ENCODE peak calls at places on chromosome 11, in ten cellular contexts. W is stimulated activated naive CD8-positive, alpha-beta T cell treated with anti-CD3 and anti-CD28 coated beads, Interleukin-15, amount 100 ng/mL, for 72 hours; L is tibial artery; M is NCI-H510A treated with DMSO at 0.1 percent for 48 hours; A is NCI-H2171; I is Karpas-422; Y is HFFc6; D is pons; F is NCI-H460; T is Calu3. S is an unnamed sample.

GRCh38 chr11:75260396-75260795 is 19.8 kb downstream of the TPBGL start:
- DNase-seq in Y (no peak), L (no peak), W (no peak), F (no peak), A (no peak), M (no peak), T (no peak), D (no peak), I (no peak), S (no peak)

GRCh38 chr11:129280027-129280811 is 88.1 kb upstream of the ARHGAP32 start:
- DNase-seq in Y (peak), F (no peak), D (no peak), A (no peak), W (peak), L (no peak), M (peak), I (no peak), T (no peak), S (no peak)

GRCh38 chr11:128745296-128746183 is 51.7 kb downstream of the FLI1 start:
- DNase-seq in W (no peak), L (no peak), I (no peak), Y (peak), F (no peak), D (no peak), A (no peak), M (no peak), T (no peak), S (no peak)

GRCh38 chr11:103619938-103620337 is 416.5 kb upstream of the DDI1 start:
- DNase-seq in F (no peak), L (no peak), M (peak), W (no peak), I (no peak), Y (no peak), T (no peak), D (no peak), A (no peak), S (no peak)

GRCh38 chr11:1937616-1938342 is 9.4 kb upstream of the MRPL23 start:
- DNase-seq in F (no peak), D (no peak), T (no peak), M (no peak), L (no peak), W (no peak), A (no peak), Y (no peak), I (no peak), S (no peak)

GRCh38 chr11:2290351-2290841 is 11.3 kb downstream of the C11orf21 start:
- DNase-seq in A (no peak), T (no peak), F (no peak), L (peak), M (no peak), Y (no peak), I (no peak), W (peak), D (no peak), S (no peak)

GRCh38 chr11:12200359-12201015 is 90.1 kb downstream of the MICAL2 start:
- DNase-seq in W (no peak), L (peak), D (no peak), F (no peak), I (no peak), A (no peak), T (no peak), Y (peak), M (no peak), S (no peak)

GRCh38 chr11:73420136-73420535 is 43.9 kb downstream of the RELT start:
- DNase-seq in I (no peak), T (no peak), F (no peak), D (no peak), W (no peak), A (no peak), Y (no peak), L (no peak), M (no peak), S (no peak)

GRCh38 chr11:48107188-48107704 is 109.4 kb upstream of the OR4B1 start:
- DNase-seq in A (no peak), L (no peak), M (no peak), Y (peak), I (peak), D (peak), F (no peak), T (no peak), W (peak), S (no peak)

GRCh38 chr11:95716266-95716665 is 73.3 kb downstream of the FAM76B start:
- DNase-seq in T (no peak), L (no peak), Y (no peak), A (no peak), D (no peak), F (no peak), W (no peak), I (no peak), M (no peak), S (no peak)

GRCh38 chr11:39177678-39178077 is 2281.8 kb downstream of the LRRC4C start:
- DNase-seq in L (no peak), M (no peak), T (no peak), I (no peak), A (no peak), D (no peak), W (no peak), F (no peak), Y (no peak), S (no peak)

GRCh38 chr11:121467965-121468364 is 15.2 kb upstream of the SORL1-AS1 start:
- DNase-seq in Y (no peak), T (no peak), I (no peak), F (no peak), W (peak), A (no peak), M (no peak), L (no peak), D (no peak), S (no peak)

GRCh38 chr11:16026849-16027248 is 329.5 kb downstream of the SOX6 start:
- DNase-seq in F (no peak), M (no peak), I (no peak), L (no peak), W (no peak), D (no peak), Y (no peak), A (no peak), T (no peak), S (no peak)

GRCh38 chr11:8230178-8230859 is 33.4 kb downstream of the LMO1 start:
- DNase-seq in M (no peak), I (peak), F (no peak), D (no peak), T (no peak), L (no peak), A (no peak), W (no peak), Y (no peak), S (no peak)

GRCh38 chr11:83583953-83584352 is 297.8 kb upstream of the CCDC90B start:
- DNase-seq in Y (peak), L (no peak), W (no peak), F (peak), I (no peak), A (no peak), T (no peak), M (no peak), D (no peak), S (no peak)

GRCh38 chr11:72771507-72771906 is 19.3 kb upstream of the ARAP1 start:
- DNase-seq in W (no peak), F (no peak), L (no peak), T (no peak), I (no peak), M (no peak), Y (peak), A (no peak), D (no peak), S (no peak)

GRCh38 chr11:123300874-123301695 is 106.0 kb upstream of the CLMP start:
- DNase-seq in I (no peak), T (no peak), D (no peak), L (no peak), W (no peak), F (no peak), M (no peak), Y (peak), A (no peak), S (no peak)

GRCh38 chr11:34356918-34357645 is 728 bp downstream of the ABTB2 start:
- DNase-seq in Y (peak), D (no peak), I (no peak), W (peak), L (peak), M (peak), T (peak), A (peak), F (peak), S (no peak)